ENCODE peak calls at places on chromosomes 16 and 17, in ten cellular contexts. Z is NCI-H1105; V is iPS-NIHi11; M is stimulated activated CD8-positive, alpha-beta memory T cell treated with anti-CD3 and anti-CD28 coated beads, Interleukin-12 subunit alpha, Interleukin-12 subunit beta, amount 100 ng/mL, for 1 hour; O is GM12892; A is NCI-H460; J is A673; F is mucosa of descending colon; R is epithelial cell of proximal tubule; U is brain microvascular endothelial cell. P is an unnamed sample.

GRCh38 chr16:3458852-3459361 is 15.4 kb downstream of the NAA60 start:
- DNase-seq in R (peak; percentile 77), U (no peak), M (no peak), O (no peak), V (no peak), F (no peak), J (no peak), Z (no peak), A (no peak), P (no peak)

GRCh38 chr17:77837917-77838316 is 120.6 kb upstream of the TNRC6C start:
- DNase-seq in F (no peak), M (no peak), R (no peak), A (no peak), V (no peak), U (no peak), J (no peak), Z (no peak), O (no peak), P (no peak)

GRCh38 chr16:247027-247426 is 12.4 kb downstream of the FAM234A start:
- DNase-seq in Z (no peak), M (no peak), A (no peak), R (no peak), J (no peak), U (no peak), F (peak; percentile 12), V (no peak), O (no peak), P (no peak)

GRCh38 chr16:252366-253337 is 18.0 kb downstream of the FAM234A start:
- DNase-seq in Z (no peak), F (peak; percentile 65), M (no peak), A (no peak), O (peak; percentile 63), V (no peak), U (no peak), R (no peak), J (no peak), P (no peak)

GRCh38 chr16:27096375-27096774 is 29.6 kb downstream of the C16orf82 start:
- DNase-seq in U (no peak), R (no peak), J (no peak), A (no peak), Z (no peak), F (no peak), O (no peak), V (no peak), M (no peak), P (no peak)

GRCh38 chr17:7747586-7747985 is 30.0 kb downstream of the DNAH2 start:
- DNase-seq in A (no peak), Z (no peak), R (no peak), V (no peak), F (no peak), U (peak; percentile 52), M (no peak), J (no peak), O (no peak), P (no peak)

GRCh38 chr16:57976331-57976796 is 5.4 kb upstream of the CNGB1 start:
- DNase-seq in A (no peak), J (no peak), U (no peak), Z (no peak), V (no peak), R (no peak), O (no peak), M (no peak), F (no peak), P (no peak)

GRCh38 chr17:55440391-55440790 is 18.8 kb upstream of the MMD start:
- DNase-seq in Z (no peak), M (no peak), O (no peak), F (no peak), R (no peak), J (no peak), V (no peak), U (no peak), A (no peak), P (no peak)

GRCh38 chr17:81837641-81838040 is 2.8 kb upstream of the PPP1R27 start:
- DNase-seq in O (no peak), Z (no peak), R (no peak), F (no peak), V (no peak), U (no peak), M (no peak), J (no peak), A (no peak), P (no peak)

GRCh38 chr16:78249056-78249455 is 149.6 kb downstream of the WWOX start:
- DNase-seq in A (no peak), F (no peak), Z (no peak), U (no peak), V (peak; percentile 30), O (no peak), R (peak; percentile 22), J (peak; percentile 25), M (no peak), P (no peak)

GRCh38 chr16:88383401-88384221 is 852 bp downstream of the ZNF469 start:
- DNase-seq in Z (no peak), M (no peak), O (no peak), J (no peak), R (no peak), U (peak; percentile 39), A (peak; percentile 43), V (peak; percentile 61), F (peak; percentile 49), P (no peak)

GRCh38 chr17:66636111-66636510 is 198.8 kb upstream of the CACNG5 start:
- DNase-seq in U (peak; percentile 10), A (no peak), V (no peak), M (no peak), Z (no peak), O (no peak), F (no peak), R (peak; percentile 18), J (no peak), P (peak; percentile 37)

GRCh38 chr16:56421313-56421712 is 4.0 kb downstream of the AMFR start:
- DNase-seq in V (no peak), A (no peak), M (no peak), J (no peak), U (no peak), Z (no peak), R (no peak), F (no peak), O (no peak), P (no peak)

GRCh38 chr16:85316321-85316919 is 204.1 kb upstream of the CIBAR2 start:
- DNase-seq in U (no peak), O (peak; percentile 56), M (no peak), R (no peak), A (peak; percentile 36), F (peak; percentile 41), J (peak; percentile 65), V (peak; percentile 87), Z (peak; percentile 41), P (no peak)

GRCh38 chr17:17495448-17496188 is 577 bp downstream of the RASD1 start:
- DNase-seq in U (peak; percentile 5), F (peak; percentile 48), O (no peak), J (peak; percentile 21), Z (peak; percentile 37), M (no peak), R (no peak), A (no peak), V (no peak), P (no peak)

GRCh38 chr16:25988089-25988488 is 296.3 kb downstream of the HS3ST4 start:
- DNase-seq in U (no peak), O (no peak), M (no peak), Z (peak; percentile 93), J (no peak), R (no peak), F (no peak), A (no peak), V (peak; percentile 14), P (no peak)

GRCh38 chr17:72683506-72684404 is 408.7 kb downstream of the SLC39A11 start:
- DNase-seq in V (peak; percentile 54), Z (no peak), A (peak; percentile 80), F (peak; percentile 56), M (no peak), R (peak; percentile 69), J (peak; percentile 72), U (peak; percentile 91), O (no peak), P (peak; percentile 70)

GRCh38 chr17:82297280-82297803 is 20.1 kb downstream of the CD7 start:
- DNase-seq in U (peak; percentile 90), M (peak; percentile 84), V (no peak), J (no peak), R (peak; percentile 91), Z (no peak), A (peak; percentile 77), F (peak; percentile 95), O (no peak), P (peak; percentile 81)

GRCh38 chr16:55478827-55479559 is at the start of gene MMP2:
- DNase-seq in J (peak; percentile 69), Z (peak; percentile 62), R (no peak), A (no peak), O (no peak), M (no peak), V (peak; percentile 88), F (peak; percentile 71), U (peak; percentile 42), P (no peak)

GRCh38 chr17:49218941-49219913 is 8.7 kb downstream of the ABI3 start:
- DNase-seq in J (no peak), Z (no peak), M (no peak), U (no peak), O (peak; percentile 59), A (no peak), R (no peak), V (peak; percentile 82), F (peak; percentile 75), P (no peak)

GRCh38 chr17:41835800-41836549 is at the start of gene NT5C3B:
- DNase-seq in O (peak; percentile 85), A (peak; percentile 38), U (no peak), R (no peak), J (peak; percentile 55), Z (peak; percentile 30), F (peak; percentile 69), M (peak; percentile 29), V (peak; percentile 96), P (no peak)

GRCh38 chr17:69320210-69320907 is 6.6 kb downstream of the ABCA5 start:
- DNase-seq in F (no peak), Z (no peak), M (no peak), O (no peak), J (no peak), U (no peak), V (no peak), A (no peak), R (no peak), P (no peak)

GRCh38 chr16:89827383-89828198 is 684 bp upstream of the SPIRE2 start:
- DNase-seq in R (no peak), J (peak; percentile 40), V (peak; percentile 54), Z (no peak), A (peak; percentile 89), U (peak; percentile 67), O (no peak), F (no peak), M (no peak), P (no peak)

GRCh38 chr16:85028638-85029412 is 1.2 kb downstream of the KIAA0513 start:
- DNase-seq in V (no peak), U (no peak), O (peak; percentile 30), M (peak; percentile 60), J (no peak), F (peak; percentile 85), R (no peak), Z (no peak), A (no peak), P (no peak)

GRCh38 chr17:524570-524969 is 172.0 kb upstream of the RPH3AL start:
- DNase-seq in O (no peak), U (no peak), V (no peak), R (no peak), F (no peak), A (no peak), Z (no peak), J (no peak), M (no peak), P (no peak)

GRCh38 chr17:12911241-12911640 is 106.6 kb downstream of the ELAC2 start:
- DNase-seq in J (no peak), V (no peak), R (no peak), O (no peak), Z (no peak), A (no peak), U (peak; percentile 9), M (no peak), F (no peak), P (no peak)

GRCh38 chr16:15897834-15898254 is 9.4 kb upstream of the CEP20 start:
- DNase-seq in M (no peak), R (peak; percentile 26), A (no peak), J (no peak), O (peak; percentile 56), Z (no peak), V (no peak), U (peak; percentile 23), F (no peak), P (no peak)

GRCh38 chr16:23950898-23951297 is 115.1 kb downstream of the PRKCB start:
- DNase-seq in V (no peak), F (no peak), O (no peak), A (no peak), M (no peak), U (no peak), J (peak; percentile 38), R (no peak), Z (no peak), P (no peak)